ENCODE peak calls at places on chromosomes 2 and 18, in nine cellular contexts. Z, G, O, X, R, J, A, C and M are unnamed samples.

GRCh38 chr2:118847447-118848172 is at the start of gene EN1:
- DNase-seq in Z (no peak), G (no peak), O (peak), X (peak), R (no peak), J (peak), A (no peak), C (peak), M (no peak)

GRCh38 chr2:187552959-187553681 is 1.1 kb downstream of the TFPI start:
- DNase-seq in Z (no peak), G (no peak), O (no peak), X (peak), R (no peak), J (peak), A (peak), C (no peak), M (no peak)

GRCh38 chr18:3530807-3531206 is 80.8 kb downstream of the TGIF1 start:
- DNase-seq in Z (no peak), G (no peak), O (no peak), X (no peak), R (no peak), J (no peak), A (no peak), C (no peak), M (no peak)

GRCh38 chr2:140349695-140350094 is 1569.5 kb upstream of the NXPH2 start:
- DNase-seq in Z (no peak), G (no peak), O (no peak), X (peak), R (no peak), J (no peak), A (no peak), C (no peak), M (no peak)

GRCh38 chr18:11310476-11311086 is 161.2 kb upstream of the PIEZO2 start:
- DNase-seq in Z (peak), G (peak), O (peak), X (peak), R (no peak), J (no peak), A (peak), C (peak), M (no peak)

GRCh38 chr18:449374-449773 is 51.1 kb downstream of the COLEC12 start:
- DNase-seq in Z (peak), G (peak), O (no peak), X (peak), R (peak), J (no peak), A (no peak), C (peak), M (no peak)

GRCh38 chr2:152370783-152371182 is 35.8 kb downstream of the FMNL2 start:
- DNase-seq in Z (no peak), G (no peak), O (no peak), X (no peak), R (no peak), J (no peak), A (no peak), C (no peak), M (no peak)

GRCh38 chr2:149422337-149422990 is 92.1 kb downstream of the LYPD6 start:
- DNase-seq in Z (peak), G (no peak), O (no peak), X (peak), R (no peak), J (peak), A (no peak), C (no peak), M (peak)

GRCh38 chr2:29789884-29790485 is 131.4 kb downstream of the ALK start:
- DNase-seq in Z (no peak), G (no peak), O (no peak), X (no peak), R (no peak), J (no peak), A (no peak), C (no peak), M (no peak)

GRCh38 chr18:57051586-57052044 is 95.3 kb upstream of the BOD1L2 start:
- DNase-seq in Z (no peak), G (no peak), O (no peak), X (no peak), R (no peak), J (no peak), A (peak), C (no peak), M (no peak)

GRCh38 chr2:215301994-215302393 is 9.9 kb upstream of the ATIC start:
- DNase-seq in Z (no peak), G (no peak), O (no peak), X (no peak), R (no peak), J (no peak), A (no peak), C (no peak), M (no peak)

GRCh38 chr18:72826736-72827135 is 41.1 kb downstream of the NETO1 start:
- DNase-seq in Z (no peak), G (no peak), O (no peak), X (no peak), R (no peak), J (no peak), A (no peak), C (no peak), M (no peak)

GRCh38 chr2:75506131-75506697 is 54.5 kb downstream of the EVA1A start:
- DNase-seq in Z (no peak), G (no peak), O (no peak), X (no peak), R (no peak), J (no peak), A (no peak), C (no peak), M (no peak)

GRCh38 chr2:172102159-172102857 is 392 bp downstream of the DLX2 start:
- DNase-seq in Z (no peak), G (no peak), O (no peak), X (no peak), R (no peak), J (peak), A (peak), C (peak), M (no peak)

GRCh38 chr2:174729797-174730529 is 34.3 kb downstream of the CHRNA1 start:
- DNase-seq in Z (no peak), G (peak), O (peak), X (no peak), R (no peak), J (no peak), A (no peak), C (no peak), M (no peak)

GRCh38 chr18:13611616-13612110 is 114.7 kb downstream of the FAM210A start:
- DNase-seq in Z (no peak), G (no peak), O (peak), X (peak), R (no peak), J (peak), A (no peak), C (peak), M (no peak)

GRCh38 chr2:149860276-149860921 is 272.8 kb upstream of the MMADHC start:
- DNase-seq in Z (no peak), G (peak), O (peak), X (peak), R (no peak), J (peak), A (no peak), C (peak), M (no peak)

GRCh38 chr2:67516899-67517530 is 119.9 kb downstream of the ETAA1 start:
- DNase-seq in Z (no peak), G (no peak), O (no peak), X (peak), R (no peak), J (peak), A (no peak), C (no peak), M (no peak)

GRCh38 chr18:2681993-2682603 is 26.6 kb downstream of the SMCHD1 start:
- DNase-seq in Z (no peak), G (no peak), O (no peak), X (no peak), R (no peak), J (no peak), A (no peak), C (no peak), M (no peak)

GRCh38 chr2:127083819-127084503 is 23.0 kb downstream of the BIN1 start:
- DNase-seq in Z (no peak), G (peak), O (peak), X (peak), R (peak), J (peak), A (no peak), C (peak), M (peak)

GRCh38 chr2:191318729-191319078 is 73.5 kb downstream of the MYO1B start:
- DNase-seq in Z (peak), G (no peak), O (no peak), X (peak), R (no peak), J (peak), A (no peak), C (no peak), M (no peak)

GRCh38 chr2:111116016-111116746 is 4.5 kb upstream of the BCL2L11 start:
- DNase-seq in Z (no peak), G (no peak), O (no peak), X (no peak), R (no peak), J (no peak), A (peak), C (no peak), M (no peak)

GRCh38 chr2:63737085-63737701 is 104.5 kb upstream of the UGP2 start:
- DNase-seq in Z (no peak), G (no peak), O (no peak), X (no peak), R (no peak), J (no peak), A (no peak), C (no peak), M (no peak)

DNA sequence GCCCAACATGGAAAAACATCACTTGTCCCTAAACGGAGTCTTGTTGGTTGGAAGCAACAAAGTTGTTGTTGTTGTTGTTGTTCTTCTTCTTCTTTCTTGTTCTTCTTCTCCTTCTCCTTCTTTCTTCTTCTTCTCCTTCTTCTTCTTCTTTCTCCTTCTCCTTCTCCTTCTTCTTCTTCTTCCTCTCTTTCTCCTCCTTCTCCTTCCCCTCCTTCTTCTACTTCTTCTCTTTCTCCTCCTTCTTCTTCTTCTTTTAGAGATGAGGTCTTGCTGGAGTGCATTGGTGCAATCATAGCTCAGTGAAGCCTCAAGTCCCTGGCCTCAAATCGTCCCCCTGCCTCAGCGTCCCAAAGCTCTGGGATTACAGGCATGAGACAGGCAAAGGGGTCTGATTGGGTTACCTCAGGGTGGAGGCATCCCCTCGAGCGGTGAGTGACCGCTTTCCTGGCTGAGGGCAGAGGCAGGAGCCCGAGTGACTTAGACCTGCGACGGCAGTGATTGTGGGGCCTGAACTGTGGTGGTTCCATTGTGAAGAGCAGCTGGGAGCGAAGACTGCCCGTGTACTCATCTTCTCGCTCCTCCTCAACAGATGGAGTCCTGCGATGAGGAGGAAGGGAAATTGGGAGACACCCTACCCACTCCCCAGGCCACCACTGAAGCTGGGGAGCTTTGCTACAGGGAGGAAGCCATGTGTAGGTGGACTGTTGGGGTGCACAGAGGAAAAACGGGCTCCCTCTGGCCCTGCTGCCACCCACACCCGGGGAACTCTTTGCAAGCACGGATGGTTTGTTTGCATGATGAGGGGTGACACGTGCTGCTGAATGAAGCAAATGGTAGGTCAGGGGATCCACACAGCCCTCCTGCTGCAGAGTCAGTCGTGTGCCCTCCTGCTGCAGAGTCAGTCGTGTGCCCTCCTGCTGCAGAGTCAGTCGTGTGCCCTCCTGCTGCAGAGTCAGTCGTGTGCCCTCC is 7.0 kb upstream of the PER2 start:
- DNase-seq in Z (no peak), G (no peak), O (no peak), X (no peak), R (no peak), J (no peak), A (no peak), C (peak), M (no peak)
- TF ChIP-seq CTCF in Z (no peak), G (no peak), O (no peak), X (no peak), R (no peak), J (no peak), A (no peak), C (no peak), M (no peak)

DNA sequence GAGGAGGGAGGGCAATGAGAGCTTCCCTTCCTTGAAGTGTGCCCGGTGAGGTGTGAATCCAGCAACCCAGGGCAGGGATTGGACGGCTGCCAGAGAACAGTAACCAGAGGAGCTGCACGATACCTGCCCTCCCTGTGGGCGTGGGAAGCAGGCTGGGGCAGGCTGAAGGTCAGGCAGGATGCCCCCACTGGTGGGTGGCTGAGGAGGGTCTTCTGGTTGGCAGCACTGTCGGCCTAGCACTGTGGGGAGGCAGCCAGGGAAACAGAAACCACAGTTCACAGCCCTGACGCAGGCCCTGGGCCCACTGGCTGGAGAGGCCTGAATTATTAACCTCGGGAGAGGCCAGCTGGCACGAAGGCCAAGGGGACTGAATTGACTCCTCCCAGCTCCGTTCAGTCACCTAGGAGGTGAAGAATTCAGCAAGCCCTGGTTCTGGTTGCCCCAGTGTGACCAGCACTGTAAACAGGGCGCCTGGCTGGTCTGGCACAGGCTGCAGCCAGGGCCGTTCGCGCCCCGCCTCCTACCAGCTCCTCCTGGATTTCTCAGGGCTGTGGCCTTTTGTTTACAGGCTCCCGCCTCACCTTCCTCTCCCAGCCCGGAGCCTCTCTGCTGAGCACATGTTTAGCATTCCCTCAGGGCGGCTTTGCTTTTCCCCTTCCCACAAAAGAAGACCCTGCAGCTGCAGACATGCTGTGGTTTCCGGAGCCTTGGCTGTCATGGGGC is 97.7 kb downstream of the B3GNT2 start:
- DNase-seq in Z (no peak), G (peak), O (peak), X (peak), R (peak), J (no peak), A (peak), C (peak), M (peak)
- H3K4me3 ChIP-seq in Z (no peak), G (no peak), O (no peak), X (no peak), R (peak), J (no peak), A (peak), C (peak), M (peak)

GRCh38 chr2:159362816-159363251 is 76.3 kb upstream of the WDSUB1 start:
- DNase-seq in Z (no peak), G (no peak), O (no peak), X (peak), R (no peak), J (peak), A (no peak), C (no peak), M (peak)
- TF ChIP-seq CTCF in Z (no peak), G (no peak), O (no peak), X (peak), R (no peak), J (no peak), A (no peak), C (no peak), M (peak)

DNA sequence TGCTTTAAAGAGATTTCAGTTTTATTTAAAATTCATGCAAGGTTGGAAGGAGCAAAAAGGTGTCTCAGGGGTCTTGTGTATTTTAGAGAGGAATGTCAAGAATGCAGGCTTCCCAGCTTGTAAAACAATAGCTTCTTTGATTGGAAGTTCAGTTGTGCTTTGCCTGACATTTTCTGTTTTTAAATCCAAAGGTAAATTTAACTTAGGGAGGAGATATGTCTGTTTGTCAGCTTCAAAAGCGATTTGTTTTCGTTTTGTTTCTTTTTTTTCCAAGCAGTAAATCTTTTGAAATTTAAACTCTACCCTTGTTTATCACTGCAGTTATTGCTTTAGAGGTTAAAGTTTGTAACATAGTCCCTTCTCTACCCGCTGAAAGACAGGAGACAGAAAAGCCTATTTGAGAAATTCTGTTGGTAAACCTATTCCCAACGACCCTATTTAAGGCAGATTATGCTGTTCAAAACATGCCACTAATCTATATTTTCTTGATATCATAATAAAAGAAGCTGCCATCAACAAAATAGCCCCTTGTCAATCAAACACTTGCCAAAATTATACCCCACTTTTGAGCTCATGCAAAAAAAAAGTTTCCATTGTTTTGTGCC is 639.6 kb downstream of the IRS1 start:
- DNase-seq in Z (no peak), G (no peak), O (no peak), X (no peak), R (no peak), J (no peak), A (no peak), C (no peak), M (no peak)
- H3K4me3 ChIP-seq in Z (peak), G (no peak), O (no peak), X (no peak), R (no peak), J (no peak), A (no peak), C (peak), M (no peak)